ENCODE peak calls at places on chromosome 3, in four cellular contexts. B is A673, J is tibial artery, E is sigmoid colon. U is an unnamed sample.

GRCh38 chr3:102790742-102791141 is 355.9 kb downstream of the ZPLD1 start:
- DNase-seq in B (no peak), J (no peak), E (no peak), U (no peak)

GRCh38 chr3:175129126-175129525 is 270.0 kb downstream of the NAALADL2 start:
- DNase-seq in B (no peak), J (no peak), E (no peak), U (no peak)

GRCh38 chr3:106533097-106533496 is 664.3 kb upstream of the CBLB start:
- DNase-seq in J (no peak), E (no peak), B (no peak), U (no peak)

GRCh38 chr3:45715945-45716344 is 26.7 kb downstream of the SACM1L start:
- DNase-seq in E (no peak), J (no peak), B (no peak), U (no peak)

GRCh38 chr3:141009496-141009895 is 41.7 kb upstream of the SPSB4 start:
- DNase-seq in B (peak; percentile 23), J (no peak), E (no peak), U (no peak)

GRCh38 chr3:180875071-180875698 is 37.3 kb upstream of the FXR1 start:
- DNase-seq in E (no peak), B (no peak), J (no peak), U (no peak)

GRCh38 chr3:101249512-101249911 is 70.9 kb downstream of the IMPG2 start:
- DNase-seq in B (no peak), J (no peak), E (no peak), U (no peak)

GRCh38 chr3:27333843-27334242 is 35.3 kb downstream of the NEK10 start:
- DNase-seq in E (peak; percentile 64), B (no peak), J (no peak), U (no peak)

GRCh38 chr3:126827121-126827520 is 123.1 kb downstream of the CHCHD6 start:
- DNase-seq in E (no peak), B (no peak), J (peak; percentile 77), U (no peak)

GRCh38 chr3:2172561-2173171 is 74.0 kb downstream of the CNTN4 start:
- DNase-seq in J (no peak), B (no peak), E (no peak), U (no peak)

GRCh38 chr3:109874900-109875735 is 537.8 kb upstream of the DPPA4 start:
- DNase-seq in B (no peak), J (no peak), E (no peak), U (no peak)

GRCh38 chr3:12471228-12471627 is 13.1 kb upstream of the TSEN2 start:
- DNase-seq in E (no peak), J (no peak), B (no peak), U (no peak)

GRCh38 chr3:124635169-124635539 is 95.1 kb upstream of the UMPS start:
- DNase-seq in B (no peak), J (no peak), E (no peak), U (no peak)

GRCh38 chr3:189394599-189395121 is 222.9 kb downstream of the TPRG1 start:
- DNase-seq in J (no peak), B (no peak), E (no peak), U (no peak)

GRCh38 chr3:164222200-164222599 is 856.1 kb downstream of the SI start:
- DNase-seq in B (no peak), J (no peak), E (no peak), U (peak; percentile 87)

GRCh38 chr3:120306519-120307455 is 21.8 kb upstream of the GPR156 start:
- DNase-seq in B (no peak), J (no peak), E (no peak), U (no peak)

GRCh38 chr3:169664034-169664820 is 715 bp upstream of the MECOM start:
- DNase-seq in E (no peak), J (no peak), B (no peak), U (peak; percentile 45)

GRCh38 chr3:87792532-87793321 is 266.1 kb downstream of the CGGBP1 start:
- DNase-seq in E (no peak), B (peak; percentile 81), J (no peak), U (peak; percentile 35)

GRCh38 chr3:126340081-126340511 is 17.1 kb downstream of the KLF15 start:
- DNase-seq in J (peak; percentile 34), B (no peak), E (peak; percentile 60), U (peak; percentile 4)

GRCh38 chr3:126654571-126655393 is at the start of gene TXNRD3:
- DNase-seq in J (peak; percentile 71), B (peak; percentile 59), E (peak; percentile 86), U (peak; percentile 90)

GRCh38 chr3:101521251-101521701 is 8.3 kb upstream of the SENP7 start:
- DNase-seq in E (no peak), B (peak; percentile 14), J (no peak), U (no peak)

GRCh38 chr3:151379083-151379734 is 5.3 kb downstream of the P2RY12 start:
- DNase-seq in J (peak; percentile 22), B (peak; percentile 69), E (no peak), U (peak; percentile 68)

GRCh38 chr3:52683611-52684010 is 2.1 kb downstream of the PBRM1 start:
- DNase-seq in B (no peak), J (no peak), E (no peak), U (no peak)
- H3K4me1 ChIP-seq in B (peaks cover 19% of the 10 kb centered on the region), J (peaks cover 56% of the 10 kb centered on the region), E (peaks cover 30% of the 10 kb centered on the region), U (peaks cover 17% of the 10 kb centered on the region)

DNA sequence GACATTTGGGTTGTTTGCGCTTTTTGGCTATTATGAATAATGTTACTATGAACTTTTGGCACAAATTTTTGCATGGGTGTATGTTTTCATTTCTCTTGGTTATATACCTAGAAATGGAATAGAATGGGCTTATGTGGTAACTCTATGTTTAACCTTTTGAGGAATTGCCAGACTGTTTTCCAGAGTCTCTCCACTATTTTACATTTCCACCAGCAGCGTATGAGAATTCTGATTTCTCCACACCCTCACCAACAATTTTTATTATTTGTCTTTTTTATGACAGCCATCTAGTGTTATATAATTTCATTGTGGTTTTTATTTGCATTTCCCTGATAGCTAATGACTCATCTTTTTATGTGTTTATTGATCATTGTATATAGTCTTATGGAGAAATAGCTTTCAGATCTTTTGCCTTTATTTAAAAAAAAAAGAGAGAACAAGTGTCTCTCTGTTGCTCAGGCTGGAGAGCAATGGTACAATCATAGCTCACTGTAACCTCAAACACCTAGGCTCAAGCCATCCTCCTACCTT is 247.2 kb downstream of the OPA1 start:
- DNase-seq in B (no peak), J (no peak), E (no peak), U (no peak)
- H3K4me1 ChIP-seq in B (peaks cover 5% of the 10 kb centered on the region), J (no peaks in the 10 kb centered on the region), E (no peaks in the 10 kb centered on the region), U (peaks cover 3% of the 10 kb centered on the region)

DNA sequence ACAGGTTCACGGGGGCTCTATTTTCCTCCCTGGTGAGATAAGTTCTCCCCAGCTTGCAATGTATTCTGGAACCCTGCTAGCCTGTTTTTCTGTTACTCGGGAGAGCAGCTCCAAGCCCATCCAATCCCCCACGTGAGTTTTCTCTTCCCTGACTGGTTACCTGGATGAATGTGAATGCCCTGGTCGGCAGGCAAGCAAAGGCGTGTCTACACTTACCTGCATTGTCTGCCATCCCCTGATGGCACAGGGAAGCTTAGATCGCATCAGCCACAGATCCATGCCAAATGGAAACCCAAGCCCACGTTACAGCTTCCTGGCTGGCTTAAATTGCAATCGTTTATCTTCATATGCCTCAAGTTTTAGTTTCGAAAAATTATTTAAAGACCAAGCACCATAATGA is 149.9 kb downstream of the FOXP1 start:
- DNase-seq in J (no peak), B (no peak), E (no peak), U (no peak)
- H3K4me1 ChIP-seq in J (peaks cover 43% of the 10 kb centered on the region), B (no peaks in the 10 kb centered on the region), E (peaks cover 21% of the 10 kb centered on the region), U (no peaks in the 10 kb centered on the region)

DNA sequence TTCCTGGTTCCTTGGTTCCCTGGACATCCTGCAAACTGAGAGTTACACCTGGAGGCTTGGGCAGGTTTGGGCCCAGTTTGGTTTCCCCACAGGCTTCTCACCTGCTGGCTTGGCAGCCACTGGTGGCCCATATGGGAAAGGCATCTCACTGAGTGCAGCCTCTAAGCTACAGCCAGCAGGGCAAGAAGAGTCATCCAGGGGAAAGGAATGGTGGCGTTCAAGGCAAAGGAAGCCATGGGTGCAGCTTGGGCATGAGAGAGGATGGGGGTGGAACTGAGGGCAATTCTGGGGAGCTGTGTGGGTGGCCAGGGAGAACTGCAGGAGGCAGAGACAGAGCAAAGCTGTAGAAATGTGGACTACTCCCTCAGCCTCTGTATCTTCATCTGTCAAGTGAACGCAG is 106.4 kb downstream of the EPHB1 start:
- DNase-seq in B (no peak), J (no peak), E (no peak), U (no peak)
- H3K4me1 ChIP-seq in B (no peaks in the 10 kb centered on the region), J (no peaks in the 10 kb centered on the region), E (peaks cover 15% of the 10 kb centered on the region), U (no peaks in the 10 kb centered on the region)

DNA sequence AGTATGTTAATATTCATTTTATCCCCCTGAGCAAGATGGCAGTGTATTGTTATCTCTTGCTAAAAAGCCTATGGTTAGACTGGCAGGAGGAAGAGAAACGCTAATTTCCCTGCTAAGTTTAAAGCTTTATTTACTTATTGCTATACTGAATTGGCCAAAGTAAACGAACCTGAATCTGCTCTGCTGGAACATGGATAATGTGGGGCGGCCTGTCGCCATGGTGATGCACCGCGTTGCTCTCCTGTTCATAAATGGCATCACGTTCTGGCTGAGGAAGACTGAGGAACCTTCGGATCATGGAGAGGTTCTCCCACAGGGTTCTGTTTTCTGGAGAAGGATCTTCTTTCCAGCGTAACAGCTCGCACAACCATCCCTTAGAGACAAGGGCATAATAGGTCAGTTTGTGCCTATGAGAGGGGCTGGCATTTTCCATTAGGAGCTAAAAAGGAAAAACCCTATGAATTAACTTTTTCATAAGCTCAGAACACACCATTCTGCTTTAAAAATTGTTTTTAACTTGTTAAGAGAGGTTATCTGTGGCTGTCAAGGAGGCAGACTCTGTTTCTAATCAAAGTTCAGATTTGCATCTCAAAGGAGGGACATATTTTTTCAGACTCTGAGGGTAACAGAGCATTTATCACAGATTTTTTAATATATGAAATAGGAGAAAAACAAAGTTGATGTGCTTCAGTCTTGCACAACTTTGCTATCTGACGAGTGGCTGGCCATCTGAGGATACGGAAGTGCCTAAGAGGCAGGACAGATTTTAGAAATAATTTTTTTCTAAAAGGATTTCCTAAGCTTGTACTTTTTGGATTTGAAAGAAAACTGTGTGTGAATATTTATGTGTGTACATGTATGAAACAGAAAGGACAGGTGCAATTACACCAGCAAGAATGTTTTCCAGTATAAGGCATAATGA is 73.1 kb downstream of the SATB1 start:
- DNase-seq in B (no peak), E (no peak), J (no peak), U (no peak)
- H3K4me1 ChIP-seq in B (no peaks in the 10 kb centered on the region), E (peaks cover 3% of the 10 kb centered on the region), J (peaks cover 46% of the 10 kb centered on the region), U (peaks cover 35% of the 10 kb centered on the region)

DNA sequence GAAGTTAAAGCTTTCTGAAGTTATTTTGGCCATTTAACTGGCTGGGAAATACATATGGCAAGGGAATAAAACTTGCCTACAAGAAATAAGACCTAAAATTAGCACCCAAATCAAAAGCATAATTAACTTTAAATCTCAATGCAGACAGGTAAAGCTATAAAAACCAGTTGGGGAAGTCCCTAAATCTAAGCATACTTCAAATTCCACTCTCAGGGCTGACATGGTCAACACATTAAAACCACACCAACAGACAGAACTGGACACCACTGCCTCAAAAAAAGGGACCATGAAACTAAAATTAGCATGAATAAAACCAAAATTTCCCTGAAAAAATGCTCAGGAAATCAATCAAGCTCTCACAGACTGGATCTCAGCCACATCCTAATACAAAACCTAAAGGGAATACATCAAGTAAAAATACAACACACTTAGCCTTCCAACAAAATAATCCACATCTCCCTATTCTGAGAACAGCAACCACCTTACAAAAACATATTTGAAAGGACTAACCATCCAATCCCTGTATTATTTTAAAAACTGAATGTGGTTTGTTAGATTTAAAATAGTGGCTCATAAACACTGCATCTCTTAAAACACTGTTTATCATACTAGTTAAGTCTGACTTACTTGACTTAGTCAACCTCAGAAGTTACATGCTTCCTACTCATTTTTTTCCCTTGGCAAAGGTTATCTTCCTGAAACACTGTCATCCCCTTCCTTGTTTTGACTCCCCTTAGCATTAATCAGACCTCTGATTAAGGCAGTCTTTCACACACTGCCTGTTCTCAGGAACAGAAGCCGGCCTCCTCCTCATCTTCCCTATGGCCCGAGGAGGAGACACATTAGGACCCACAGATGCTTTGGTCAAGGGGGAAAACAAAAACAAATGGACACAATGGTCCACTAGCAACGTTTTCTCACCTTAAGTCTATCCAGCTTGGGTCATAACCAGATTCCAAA is 8.3 kb downstream of the TRA2B start:
- DNase-seq in E (no peak), B (no peak), J (no peak), U (no peak)
- H3K4me1 ChIP-seq in E (peaks cover 93% of the 10 kb centered on the region), B (peaks cover 76% of the 10 kb centered on the region), J (peaks cover 98% of the 10 kb centered on the region), U (peaks cover 64% of the 10 kb centered on the region)